ENCODE peak calls at places on chromosomes 7 and 10, in five cellular contexts. Q is stimulated activated CD8-positive, alpha-beta memory T cell treated with anti-CD3 and anti-CD28 coated beads, Interleukin-4, amount 100 ng/mL, for 24 hours; E is NCI-H1417; W is activated T-helper 1 cell treated with anti-CD3 and anti-CD28 coated beads, Interleukin-2, amount 50 U/mL, for 16 hours; P is activated T-helper 9 cell treated with anti-CD3 and anti-CD28 coated beads, Interleukin-2, amount 50 U/mL, for 16 hours. I is an unnamed sample.

GRCh38 chr7:23267357-23267756 is 20.8 kb downstream of the GPNMB start:
- DNase-seq in Q (no peak), E (no peak), W (no peak), P (no peak), I (no peak)

GRCh38 chr10:46526682-46527038 is 29.8 kb downstream of the GPRIN2 start:
- DNase-seq in Q (no peak), E (no peak), W (no peak), P (no peak), I (no peak)

GRCh38 chr10:125148021-125148439 is 12.3 kb downstream of the CTBP2 start:
- DNase-seq in Q (no peak), E (no peak), W (no peak), P (no peak), I (no peak)

GRCh38 chr7:151735186-151735853 is 141.6 kb downstream of the PRKAG2 start:
- DNase-seq in Q (no peak), E (peak), W (no peak), P (no peak), I (no peak)

GRCh38 chr7:114943953-114944741 is 22.3 kb downstream of the MDFIC start:
- DNase-seq in Q (no peak), E (no peak), W (no peak), P (no peak), I (no peak)

GRCh38 chr10:64486149-64486548 is 964.9 kb downstream of the REEP3 start:
- DNase-seq in Q (no peak), E (no peak), W (no peak), P (no peak), I (no peak)

GRCh38 chr10:99630991-99631390 is 10.8 kb upstream of the SLC25A28 start:
- DNase-seq in Q (no peak), E (no peak), W (no peak), P (no peak), I (no peak)

GRCh38 chr10:119595134-119595714 is 1.5 kb downstream of the TIAL1 start:
- DNase-seq in Q (no peak), E (no peak), W (no peak), P (no peak), I (no peak)